ENCODE peak calls at places on chromosomes 3 and 15, in five cellular contexts. Q is PC-9, O is SK-N-SH, L is endothelial cell of umbilical vein, C is OCI-LY7. N is an unnamed sample.

GRCh38 chr15:66008920-66009572 is 139.8 kb downstream of the RAB11A start:
- DNase-seq in O (no peak), L (no peak), Q (peak; percentile 12), C (no peak), N (no peak)

GRCh38 chr15:39154136-39154770 is 426.6 kb upstream of the THBS1 start:
- DNase-seq in Q (no peak), O (no peak), L (no peak), C (no peak), N (no peak)

GRCh38 chr3:44880284-44880683 is 5.9 kb downstream of the TGM4 start:
- DNase-seq in Q (no peak), C (no peak), L (no peak), O (no peak), N (no peak)

GRCh38 chr3:50184242-50184978 is 7.0 kb upstream of the GNAT1 start:
- DNase-seq in L (no peak), C (no peak), O (no peak), Q (peak; percentile 83), N (no peak)

GRCh38 chr3:42827654-42828053 is 18.4 kb downstream of the ACKR2 start:
- DNase-seq in C (no peak), O (no peak), Q (no peak), L (no peak), N (no peak)

GRCh38 chr15:101523560-101523940 is 34.0 kb upstream of the PCSK6 start:
- DNase-seq in C (no peak), L (no peak), O (peak; percentile 9), Q (no peak), N (no peak)

GRCh38 chr3:184234671-184235380 is 5.4 kb downstream of the VWA5B2 start:
- DNase-seq in Q (no peak), C (no peak), L (no peak), O (no peak), N (no peak)

GRCh38 chr15:90917569-90917968 is 14.5 kb downstream of the MAN2A2 start:
- DNase-seq in O (no peak), Q (no peak), C (no peak), L (no peak), N (no peak)

GRCh38 chr3:43285644-43286043 is 696 bp upstream of the SNRK start:
- DNase-seq in Q (no peak), O (peak; percentile 23), L (no peak), C (no peak), N (no peak)

GRCh38 chr3:63462732-63463131 is 184.6 kb downstream of the SYNPR start:
- DNase-seq in C (no peak), O (no peak), L (no peak), Q (no peak), N (no peak)

GRCh38 chr3:169479314-169479939 is 184.1 kb downstream of the MECOM start:
- DNase-seq in C (no peak), Q (no peak), O (no peak), L (no peak), N (no peak)

GRCh38 chr3:124845406-124845805 is 41.8 kb downstream of the ITGB5 start:
- DNase-seq in O (no peak), Q (peak; percentile 76), C (no peak), L (peak; percentile 70), N (peak; percentile 65)

GRCh38 chr3:96814581-96815567 is at the start of gene EPHA6:
- DNase-seq in Q (no peak), L (no peak), O (peak; percentile 19), C (no peak), N (no peak)

GRCh38 chr3:63625161-63625560 is 27.3 kb upstream of the SNTN start:
- DNase-seq in O (no peak), Q (no peak), C (no peak), L (peak; percentile 20), N (peak; percentile 30)

GRCh38 chr3:38454179-38454883 is 641 bp downstream of the ACVR2B start:
- DNase-seq in C (peak; percentile 32), O (peak; percentile 68), Q (peak; percentile 30), L (peak; percentile 36), N (no peak)

GRCh38 chr3:108389361-108389760 is 93.0 kb downstream of the HHLA2 start:
- DNase-seq in Q (no peak), O (no peak), C (no peak), L (no peak), N (no peak)

GRCh38 chr3:41267975-41268640 is 68.8 kb downstream of the CTNNB1 start:
- DNase-seq in Q (peak; percentile 70), C (no peak), O (no peak), L (peak; percentile 61), N (peak; percentile 28)

GRCh38 chr3:72272356-72272755 is 487.4 kb upstream of the PROK2 start:
- DNase-seq in Q (no peak), L (no peak), O (no peak), C (no peak), N (no peak)

GRCh38 chr3:170321326-170322034 is 36.0 kb upstream of the SKIL start:
- DNase-seq in L (no peak), Q (peak; percentile 63), C (no peak), O (no peak), N (no peak)

GRCh38 chr15:44186724-44187123 is 8.3 kb downstream of the FRMD5 start:
- DNase-seq in L (no peak), Q (no peak), O (no peak), C (no peak), N (no peak)

GRCh38 chr3:99637041-99637380 is 1.4 kb upstream of the COL8A1 start:
- DNase-seq in C (no peak), L (peak; percentile 89), Q (peak; percentile 38), O (no peak), N (peak; percentile 68)

GRCh38 chr3:197256836-197257444 is 41.5 kb downstream of the DLG1 start:
- DNase-seq in Q (peak; percentile 31), L (peak; percentile 71), O (peak; percentile 5), C (peak; percentile 55), N (peak; percentile 25)

GRCh38 chr3:179954226-179954870 is 82.4 kb downstream of the PEX5L start:
- DNase-seq in O (no peak), C (no peak), Q (no peak), L (no peak), N (no peak)

GRCh38 chr3:179957264-179957845 is 79.4 kb downstream of the PEX5L start:
- DNase-seq in Q (no peak), L (no peak), O (no peak), C (no peak), N (no peak)

GRCh38 chr3:179958143-179958542 is 78.6 kb downstream of the PEX5L start:
- DNase-seq in O (no peak), L (no peak), Q (no peak), C (no peak), N (no peak)

GRCh38 chr3:179956416-179956830 is 80.3 kb downstream of the PEX5L start:
- DNase-seq in Q (no peak), L (no peak), C (peak; percentile 90), O (no peak), N (no peak)

DNA sequence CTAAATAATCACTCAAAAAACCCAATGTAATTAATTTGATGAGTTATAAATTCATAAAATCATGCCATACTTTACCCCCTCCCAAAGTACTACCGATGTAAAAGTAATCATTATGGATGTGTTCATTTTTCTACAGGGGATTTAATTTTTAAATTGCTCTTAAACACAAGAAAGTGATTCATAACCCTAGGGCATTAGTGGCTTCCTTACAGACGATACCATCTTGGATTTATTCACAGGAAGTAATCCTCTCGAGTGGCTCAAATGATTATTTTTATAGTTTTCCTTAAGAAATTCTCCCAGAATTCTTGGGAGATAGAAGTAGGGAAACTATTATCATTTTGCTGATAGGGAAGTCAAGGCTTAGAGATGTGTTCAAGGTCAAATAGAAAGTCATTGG is 80.9 kb downstream of the PEX5L start:
- DNase-seq in C (no peak), O (no peak), Q (no peak), L (no peak), N (no peak)
- H3K4me2 ChIP-seq in C (peak overlapping the region; percentile 63), O (no peak overlapping the region), Q (no peak overlapping the region), L (no peak overlapping the region), N (no peak overlapping the region)

GRCh38 chr15:64847448-64847847 is 5.7 kb downstream of the PLEKHO2 start:
- DNase-seq in O (no peak), Q (no peak), C (no peak), L (no peak), N (no peak)

GRCh38 chr15:64847876-64848716 is 6.4 kb downstream of the PLEKHO2 start:
- DNase-seq in C (no peak), O (no peak), Q (no peak), L (no peak), N (no peak)

GRCh38 chr15:64851503-64851840 is 9.8 kb downstream of the PLEKHO2 start:
- DNase-seq in O (no peak), Q (no peak), C (no peak), L (no peak), N (no peak)

GRCh38 chr15:64854041-64854440 is 12.3 kb downstream of the PLEKHO2 start:
- DNase-seq in L (no peak), C (no peak), O (no peak), Q (no peak), N (no peak)

GRCh38 chr15:64850778-64851502 is 9.2 kb downstream of the PLEKHO2 start:
- DNase-seq in C (no peak), O (no peak), Q (no peak), L (no peak), N (no peak)
- H3K4me2 ChIP-seq in C (no peak overlapping the region), O (peak overlapping the region; percentile 4), Q (no peak overlapping the region), L (no peak overlapping the region), N (peak overlapping the region; percentile 51)

DNA sequence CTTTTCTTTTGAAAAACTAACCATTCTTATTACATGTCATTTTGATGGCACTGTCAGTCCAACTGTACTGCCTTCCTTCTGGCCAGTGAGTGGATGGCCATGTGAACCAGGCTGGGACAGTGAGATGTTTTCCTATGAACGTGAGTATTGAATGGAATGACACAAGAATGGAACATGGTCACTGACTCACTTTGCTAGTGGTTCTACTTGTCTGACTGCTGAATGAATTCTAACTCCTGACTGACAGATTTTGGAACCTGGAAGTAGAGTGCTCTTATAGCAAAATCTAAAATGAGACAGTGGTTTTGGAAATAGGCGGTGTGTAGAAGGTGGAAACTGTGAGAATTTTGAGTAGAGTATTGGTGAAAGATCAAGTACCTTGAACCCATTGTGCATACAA is 606.9 kb upstream of the KCNMB2 start:
- DNase-seq in L (no peak), Q (peak; percentile 26), O (no peak), C (no peak), N (peak; percentile 28)
- H3K4me2 ChIP-seq in L (no peak overlapping the region), Q (no peak overlapping the region), O (no peak overlapping the region), C (no peak overlapping the region), N (no peak overlapping the region)

GRCh38 chr3:196181127-196181546 is 30.1 kb downstream of the ZDHHC19 start:
- DNase-seq in L (no peak), Q (no peak), O (peak; percentile 8), C (no peak), N (no peak)
- H3K4me2 ChIP-seq in L (no peak overlapping the region), Q (no peak overlapping the region), O (no peak overlapping the region), C (no peak overlapping the region), N (no peak overlapping the region)

GRCh38 chr3:105801397-105801796 is 67.4 kb downstream of the CBLB start:
- DNase-seq in O (no peak), L (no peak), Q (no peak), C (peak; percentile 48), N (no peak)
- H3K4me2 ChIP-seq in O (no peak overlapping the region), L (no peak overlapping the region), Q (no peak overlapping the region), C (peak overlapping the region; percentile 74), N (peak overlapping the region; percentile 63)

DNA sequence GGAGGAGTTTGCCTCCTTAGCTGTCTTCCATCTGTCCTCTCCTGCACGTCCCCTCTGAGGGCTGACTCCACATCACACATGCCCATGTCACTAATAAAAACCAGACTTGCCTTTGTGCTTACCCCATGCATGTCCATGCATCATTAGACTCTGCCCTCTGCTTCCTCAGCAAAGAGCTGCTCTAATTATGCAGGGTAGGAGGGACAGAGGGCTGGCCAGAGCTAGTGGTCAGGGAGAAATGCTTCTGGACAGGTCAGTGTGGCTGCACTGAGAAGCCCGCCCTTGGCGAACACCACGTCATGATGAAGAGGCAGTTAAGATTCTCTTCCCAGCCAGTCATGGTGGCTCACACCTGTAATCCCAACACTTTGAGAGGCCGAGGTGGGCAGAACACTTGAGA is 8.9 kb downstream of the CA12 start:
- DNase-seq in C (no peak), O (peak; percentile 78), Q (peak; percentile 60), L (no peak), N (no peak)
- H3K4me2 ChIP-seq in C (no peak overlapping the region), O (peak overlapping the region; percentile 54), Q (no peak overlapping the region), L (no peak overlapping the region), N (peak overlapping the region; percentile 80)

N was measured in keratinocyte.